ENCODE peak calls at places on chromosomes 5 and 9, in nine cellular contexts. One of them, this sample, is unnamed. For H3K4me1 and H3K9me3, the result is how much of the 10 kb centered on the place peaks cover.

GRCh38 chr5:132667309-132667708 is 6.5 kb upstream of the IL4 start:
- DNase-seq in H9: peak
- DNase-seq in SK-N-SH: no peak
- DNase-seq in H1: no peak
- DNase-seq in left ventricle myocardium inferior: no peak
- DNase-seq in fibroblast of lung: no peak
- DNase-seq in IMR-90: no peak
- DNase-seq in OCI-LY7: no peak
- DNase-seq in cardiac muscle cell: no peak
- DNase-seq in this sample: no peak

GRCh38 chr5:59813761-59814562 is 79.6 kb downstream of the PDE4D start:
- DNase-seq in H9: no peak
- DNase-seq in SK-N-SH: peak
- DNase-seq in H1: no peak
- DNase-seq in left ventricle myocardium inferior: no peak
- DNase-seq in fibroblast of lung: peak
- DNase-seq in IMR-90: peak
- DNase-seq in OCI-LY7: peak
- DNase-seq in cardiac muscle cell: peak
- DNase-seq in this sample: no peak

GRCh38 chr5:86688414-86688813 is 70.7 kb downstream of the COX7C start:
- DNase-seq in H9: no peak
- DNase-seq in SK-N-SH: no peak
- DNase-seq in H1: no peak
- DNase-seq in left ventricle myocardium inferior: no peak
- DNase-seq in fibroblast of lung: no peak
- DNase-seq in IMR-90: no peak
- DNase-seq in OCI-LY7: no peak
- DNase-seq in cardiac muscle cell: no peak
- DNase-seq in this sample: no peak

GRCh38 chr9:88663766-88664419 is 128.9 kb downstream of the NXNL2 start:
- DNase-seq in H9: no peak
- DNase-seq in SK-N-SH: no peak
- DNase-seq in H1: no peak
- DNase-seq in left ventricle myocardium inferior: no peak
- DNase-seq in fibroblast of lung: peak
- DNase-seq in IMR-90: peak
- DNase-seq in OCI-LY7: no peak
- DNase-seq in cardiac muscle cell: no peak
- DNase-seq in this sample: no peak

GRCh38 chr9:126690431-126691051 is 76.8 kb downstream of the LMX1B start:
- DNase-seq in H9: peak
- DNase-seq in SK-N-SH: peak
- DNase-seq in H1: no peak
- DNase-seq in left ventricle myocardium inferior: peak
- DNase-seq in fibroblast of lung: no peak
- DNase-seq in IMR-90: no peak
- DNase-seq in OCI-LY7: peak
- DNase-seq in cardiac muscle cell: peak
- DNase-seq in this sample: no peak

GRCh38 chr9:99947395-99947794 is 40.9 kb downstream of the STX17 start:
- DNase-seq in H9: no peak
- DNase-seq in SK-N-SH: no peak
- DNase-seq in H1: no peak
- DNase-seq in left ventricle myocardium inferior: no peak
- DNase-seq in fibroblast of lung: no peak
- DNase-seq in IMR-90: no peak
- DNase-seq in OCI-LY7: no peak
- DNase-seq in cardiac muscle cell: peak
- DNase-seq in this sample: no peak

GRCh38 chr5:55911784-55912653 is 60.9 kb downstream of the IL31RA start:
- DNase-seq in H9: no peak
- DNase-seq in SK-N-SH: no peak
- DNase-seq in H1: no peak
- DNase-seq in left ventricle myocardium inferior: no peak
- DNase-seq in fibroblast of lung: peak
- DNase-seq in IMR-90: peak
- DNase-seq in OCI-LY7: no peak
- DNase-seq in cardiac muscle cell: no peak
- DNase-seq in this sample: no peak

GRCh38 chr5:9468070-9468388 is 77.8 kb downstream of the SEMA5A start:
- DNase-seq in H9: no peak
- DNase-seq in SK-N-SH: peak
- DNase-seq in H1: no peak
- DNase-seq in left ventricle myocardium inferior: no peak
- DNase-seq in fibroblast of lung: peak
- DNase-seq in IMR-90: peak
- DNase-seq in OCI-LY7: no peak
- DNase-seq in cardiac muscle cell: no peak
- DNase-seq in this sample: no peak

GRCh38 chr5:123455095-123455494 is 31.9 kb upstream of the CEP120 start:
- DNase-seq in H9: no peak
- DNase-seq in SK-N-SH: no peak
- DNase-seq in H1: no peak
- DNase-seq in left ventricle myocardium inferior: no peak
- DNase-seq in fibroblast of lung: no peak
- DNase-seq in IMR-90: no peak
- DNase-seq in OCI-LY7: no peak
- DNase-seq in cardiac muscle cell: peak
- DNase-seq in this sample: no peak

GRCh38 chr5:143277536-143277935 is 126.0 kb downstream of the NR3C1 start:
- DNase-seq in H9: no peak
- DNase-seq in SK-N-SH: no peak
- DNase-seq in H1: no peak
- DNase-seq in left ventricle myocardium inferior: no peak
- DNase-seq in fibroblast of lung: no peak
- DNase-seq in IMR-90: no peak
- DNase-seq in OCI-LY7: no peak
- DNase-seq in cardiac muscle cell: no peak
- DNase-seq in this sample: no peak

GRCh38 chr9:137454145-137454505 is 5.0 kb downstream of the NSMF start:
- DNase-seq in H9: peak
- DNase-seq in SK-N-SH: peak
- DNase-seq in H1: no peak
- DNase-seq in left ventricle myocardium inferior: peak
- DNase-seq in fibroblast of lung: no peak
- DNase-seq in IMR-90: no peak
- DNase-seq in OCI-LY7: peak
- DNase-seq in cardiac muscle cell: peak
- DNase-seq in this sample: no peak

GRCh38 chr9:74726581-74726980 is 161.1 kb downstream of the TRPM6 start:
- DNase-seq in H9: no peak
- DNase-seq in SK-N-SH: no peak
- DNase-seq in H1: no peak
- DNase-seq in left ventricle myocardium inferior: no peak
- DNase-seq in fibroblast of lung: no peak
- DNase-seq in IMR-90: no peak
- DNase-seq in OCI-LY7: no peak
- DNase-seq in cardiac muscle cell: no peak
- DNase-seq in this sample: no peak

GRCh38 chr5:84635235-84636055 is 250.8 kb upstream of the EDIL3 start:
- DNase-seq in H9: no peak
- DNase-seq in SK-N-SH: no peak
- DNase-seq in H1: no peak
- DNase-seq in left ventricle myocardium inferior: no peak
- DNase-seq in fibroblast of lung: no peak
- DNase-seq in IMR-90: no peak
- DNase-seq in OCI-LY7: no peak
- DNase-seq in cardiac muscle cell: no peak
- DNase-seq in this sample: no peak

GRCh38 chr9:72304538-72304937 is 60.5 kb downstream of the ZFAND5 start:
- DNase-seq in H9: no peak
- DNase-seq in SK-N-SH: no peak
- DNase-seq in H1: no peak
- DNase-seq in left ventricle myocardium inferior: no peak
- DNase-seq in fibroblast of lung: no peak
- DNase-seq in IMR-90: no peak
- DNase-seq in OCI-LY7: no peak
- DNase-seq in cardiac muscle cell: no peak
- DNase-seq in this sample: no peak

DNA sequence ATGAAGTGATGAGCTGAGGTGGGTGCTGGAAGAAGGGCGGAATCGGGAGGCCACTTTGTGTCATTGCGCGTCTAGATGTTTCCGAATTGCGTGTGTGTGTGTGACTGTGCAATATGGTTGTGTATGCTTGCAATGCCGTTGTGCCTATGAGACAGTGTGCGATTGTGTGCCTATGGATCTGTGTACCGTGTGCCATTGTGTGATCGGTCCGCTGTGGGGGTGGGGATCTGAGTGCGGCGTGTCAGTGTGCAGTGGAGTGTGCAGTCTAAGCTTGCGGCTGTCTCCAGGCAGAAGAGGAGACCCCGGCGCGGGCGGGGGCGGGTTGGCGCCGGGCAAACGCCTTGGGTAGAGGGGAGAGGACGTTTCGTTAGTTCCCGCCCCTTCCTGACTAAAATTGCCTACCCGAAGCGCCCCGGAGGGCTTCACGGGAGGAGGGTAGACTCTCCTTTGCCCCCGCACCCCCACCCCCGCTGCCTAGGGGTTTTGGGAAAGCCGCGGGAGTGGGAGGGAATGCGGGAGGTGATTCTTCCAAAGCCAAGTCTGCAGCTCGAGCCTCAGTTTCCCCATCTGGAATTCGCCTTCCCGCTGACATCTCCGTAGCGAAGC is 24.2 kb downstream of the PCDHGC5 start:
- DNase-seq in H9: no peak
- DNase-seq in SK-N-SH: peak
- DNase-seq in H1: no peak
- DNase-seq in left ventricle myocardium inferior: no peak
- DNase-seq in fibroblast of lung: peak
- DNase-seq in IMR-90: peak
- DNase-seq in OCI-LY7: peak
- DNase-seq in cardiac muscle cell: peak
- DNase-seq in this sample: no peak
- H3K4me1 ChIP-seq in H9: under half
- H3K4me1 ChIP-seq in SK-N-SH: half or more
- H3K4me1 ChIP-seq in H1: under half
- H3K4me1 ChIP-seq in left ventricle myocardium inferior: half or more
- H3K4me1 ChIP-seq in fibroblast of lung: half or more
- H3K4me1 ChIP-seq in IMR-90: half or more
- H3K4me1 ChIP-seq in OCI-LY7: half or more
- H3K4me1 ChIP-seq in cardiac muscle cell: under half
- H3K4me1 ChIP-seq in this sample: under half

GRCh38 chr5:141236516-141237313 is 8.5 kb upstream of the PCDHB15 start:
- DNase-seq in H9: no peak
- DNase-seq in SK-N-SH: no peak
- DNase-seq in H1: no peak
- DNase-seq in left ventricle myocardium inferior: no peak
- DNase-seq in fibroblast of lung: no peak
- DNase-seq in IMR-90: no peak
- DNase-seq in OCI-LY7: no peak
- DNase-seq in cardiac muscle cell: no peak
- DNase-seq in this sample: no peak

GRCh38 chr5:141245250-141245717 is at the start of gene PCDHB15:
- DNase-seq in H9: peak
- DNase-seq in SK-N-SH: peak
- DNase-seq in H1: no peak
- DNase-seq in left ventricle myocardium inferior: peak
- DNase-seq in fibroblast of lung: peak
- DNase-seq in IMR-90: no peak
- DNase-seq in OCI-LY7: no peak
- DNase-seq in cardiac muscle cell: peak
- DNase-seq in this sample: no peak

DNA sequence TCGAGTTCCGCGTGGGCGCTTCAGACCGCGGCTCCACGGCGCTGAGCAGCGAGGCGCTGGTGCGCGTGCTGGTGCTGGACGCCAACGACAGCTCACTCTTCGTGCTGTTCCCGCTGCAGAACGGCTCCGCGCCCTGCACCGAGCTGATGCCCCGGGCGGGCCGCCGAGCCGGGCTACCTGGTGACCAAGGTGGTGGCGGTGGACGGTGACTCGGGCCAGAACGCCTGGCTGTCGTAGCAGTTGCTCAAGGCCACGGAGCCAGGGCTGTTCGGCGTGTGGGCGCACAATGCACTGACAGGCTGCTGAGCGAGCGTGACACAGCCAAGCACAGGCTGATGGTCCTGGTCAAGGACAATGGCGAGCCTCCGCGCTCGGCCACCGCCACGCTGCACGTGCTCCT is 3.7 kb upstream of the PCDHB15 start:
- DNase-seq in H9: no peak
- DNase-seq in SK-N-SH: no peak
- DNase-seq in H1: no peak
- DNase-seq in left ventricle myocardium inferior: no peak
- DNase-seq in fibroblast of lung: no peak
- DNase-seq in IMR-90: no peak
- DNase-seq in OCI-LY7: no peak
- DNase-seq in cardiac muscle cell: no peak
- DNase-seq in this sample: no peak
- H3K9me3 ChIP-seq in H9: under half
- H3K9me3 ChIP-seq in SK-N-SH: under half
- H3K9me3 ChIP-seq in H1: under half
- H3K9me3 ChIP-seq in left ventricle myocardium inferior: half or more
- H3K9me3 ChIP-seq in fibroblast of lung: under half
- H3K9me3 ChIP-seq in IMR-90: under half
- H3K9me3 ChIP-seq in OCI-LY7: under half
- H3K9me3 ChIP-seq in cardiac muscle cell: under half
- H3K9me3 ChIP-seq in this sample: under half

GRCh38 chr9:113381909-113382411 is 5.2 kb upstream of the HDHD3 start:
- DNase-seq in H9: no peak
- DNase-seq in SK-N-SH: no peak
- DNase-seq in H1: no peak
- DNase-seq in left ventricle myocardium inferior: no peak
- DNase-seq in fibroblast of lung: no peak
- DNase-seq in IMR-90: no peak
- DNase-seq in OCI-LY7: no peak
- DNase-seq in cardiac muscle cell: no peak
- DNase-seq in this sample: no peak
- H3K4me1 ChIP-seq in H9: under half
- H3K4me1 ChIP-seq in SK-N-SH: under half
- H3K4me1 ChIP-seq in H1: under half
- H3K4me1 ChIP-seq in left ventricle myocardium inferior: under half
- H3K4me1 ChIP-seq in fibroblast of lung: under half
- H3K4me1 ChIP-seq in IMR-90: under half
- H3K4me1 ChIP-seq in OCI-LY7: under half
- H3K4me1 ChIP-seq in cardiac muscle cell: under half
- H3K4me1 ChIP-seq in this sample: under half

DNA sequence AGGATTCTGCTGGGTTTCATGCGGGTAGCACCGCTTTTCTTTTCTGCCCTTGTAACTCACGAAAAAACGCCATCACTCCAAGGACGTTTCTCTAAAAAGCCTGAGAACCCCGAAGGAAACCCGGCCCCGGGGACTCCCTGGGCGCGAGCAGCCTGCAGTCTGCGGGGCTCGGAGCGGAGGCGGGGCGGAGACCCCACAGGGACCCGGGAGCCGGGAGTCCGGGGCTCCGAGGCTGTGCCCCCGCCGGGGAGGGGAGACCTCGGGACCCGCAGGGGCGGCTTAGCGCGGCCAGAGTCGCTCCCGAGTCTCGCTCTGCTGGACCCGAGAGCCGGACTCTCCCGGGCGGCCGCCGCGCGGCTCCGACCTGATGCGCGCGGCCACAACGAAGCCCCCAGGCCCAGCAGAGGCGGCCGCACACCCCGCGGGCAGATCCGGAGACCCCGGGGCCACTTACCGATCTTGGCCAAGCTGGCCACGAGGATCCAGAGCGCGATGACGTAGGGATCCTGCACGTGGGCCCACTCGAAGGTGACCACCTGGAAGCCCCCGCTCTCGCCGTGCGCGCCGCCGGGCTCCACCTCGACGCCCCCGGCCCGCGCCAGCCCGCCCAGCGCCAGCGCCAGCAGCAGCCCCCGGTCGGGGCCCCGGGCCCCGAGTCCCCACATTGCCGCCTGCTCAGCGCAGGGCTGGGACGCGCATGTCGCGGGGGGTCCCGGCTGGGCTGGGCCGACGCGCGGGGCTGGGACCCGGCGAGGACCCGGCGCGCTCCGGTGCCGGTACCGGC is 399 bp downstream of the SLC9A3 start:
- DNase-seq in H9: no peak
- DNase-seq in SK-N-SH: no peak
- DNase-seq in H1: no peak
- DNase-seq in left ventricle myocardium inferior: no peak
- DNase-seq in fibroblast of lung: no peak
- DNase-seq in IMR-90: no peak
- DNase-seq in OCI-LY7: no peak
- DNase-seq in cardiac muscle cell: no peak
- DNase-seq in this sample: no peak
- H3K9me3 ChIP-seq in H9: under half
- H3K9me3 ChIP-seq in SK-N-SH: under half
- H3K9me3 ChIP-seq in H1: under half
- H3K9me3 ChIP-seq in left ventricle myocardium inferior: under half
- H3K9me3 ChIP-seq in fibroblast of lung: under half
- H3K9me3 ChIP-seq in IMR-90: under half
- H3K9me3 ChIP-seq in OCI-LY7: under half
- H3K9me3 ChIP-seq in cardiac muscle cell: under half
- H3K9me3 ChIP-seq in this sample: under half

This sample was measured in effector memory CD4-positive, alpha-beta T cell.